ENCODE peak calls at places on chromosomes 4 and X, in eight cellular contexts. M, A, R, Y, B, X, C and K are unnamed samples.

GRCh38 chrX:148504412-148504950 is 4.1 kb downstream of the AFF2 start:
- DNase-seq in M (no peak), A (peak), R (no peak), Y (no peak), B (no peak), X (no peak), C (peak), K (no peak)

GRCh38 chr4:2248044-2248780 is 6.3 kb upstream of the HAUS3 start:
- DNase-seq in M (no peak), A (peak), R (peak), Y (no peak), B (no peak), X (no peak), C (peak), K (peak)

GRCh38 chr4:32824321-32824720 is 2104.2 kb downstream of the PCDH7 start:
- DNase-seq in M (no peak), A (no peak), R (no peak), Y (no peak), B (no peak), X (no peak), C (no peak), K (no peak)

GRCh38 chr4:113835005-113835404 is 73.5 kb upstream of the CAMK2D start:
- DNase-seq in M (no peak), A (no peak), R (no peak), Y (no peak), B (no peak), X (no peak), C (no peak), K (no peak)

GRCh38 chrX:38458071-38458470 is 103.3 kb upstream of the TSPAN7 start:
- DNase-seq in M (no peak), A (no peak), R (no peak), Y (peak), B (no peak), X (no peak), C (no peak), K (no peak)

GRCh38 chrX:148161661-148162060 is 180.5 kb downstream of the FMR1NB start:
- DNase-seq in M (no peak), A (no peak), R (no peak), Y (no peak), B (no peak), X (no peak), C (no peak), K (no peak)

GRCh38 chrX:102832661-102833060 is 104.4 kb upstream of the RAB40AL start:
- DNase-seq in M (no peak), A (no peak), R (no peak), Y (peak), B (no peak), X (no peak), C (no peak), K (no peak)

GRCh38 chr4:40264995-40265909 is 68.4 kb downstream of the RHOH start:
- DNase-seq in M (peak), A (peak), R (no peak), Y (no peak), B (no peak), X (no peak), C (no peak), K (no peak)

GRCh38 chrX:147405764-147406163 is 506.0 kb upstream of the FMR1 start:
- DNase-seq in M (no peak), A (no peak), R (no peak), Y (no peak), B (no peak), X (no peak), C (no peak), K (no peak)

GRCh38 chr4:139599594-139600374 is 43.8 kb upstream of the SETD7 start:
- DNase-seq in M (no peak), A (no peak), R (no peak), Y (peak), B (no peak), X (no peak), C (no peak), K (no peak)

GRCh38 chr4:85761803-85762202 is 286.9 kb downstream of the ARHGAP24 start:
- DNase-seq in M (peak), A (no peak), R (no peak), Y (no peak), B (no peak), X (no peak), C (no peak), K (peak)

GRCh38 chr4:88791274-88791673 is 93.6 kb upstream of the NAP1L5 start:
- DNase-seq in M (no peak), A (no peak), R (no peak), Y (peak), B (no peak), X (no peak), C (no peak), K (no peak)

GRCh38 chr4:10311939-10312338 is 145.3 kb downstream of the ZNF518B start:
- DNase-seq in M (no peak), A (no peak), R (no peak), Y (no peak), B (no peak), X (no peak), C (no peak), K (no peak)

GRCh38 chrX:133938530-133938929 is 46.9 kb downstream of the GPC3 start:
- DNase-seq in M (no peak), A (no peak), R (no peak), Y (no peak), B (no peak), X (no peak), C (no peak), K (no peak)

DNA sequence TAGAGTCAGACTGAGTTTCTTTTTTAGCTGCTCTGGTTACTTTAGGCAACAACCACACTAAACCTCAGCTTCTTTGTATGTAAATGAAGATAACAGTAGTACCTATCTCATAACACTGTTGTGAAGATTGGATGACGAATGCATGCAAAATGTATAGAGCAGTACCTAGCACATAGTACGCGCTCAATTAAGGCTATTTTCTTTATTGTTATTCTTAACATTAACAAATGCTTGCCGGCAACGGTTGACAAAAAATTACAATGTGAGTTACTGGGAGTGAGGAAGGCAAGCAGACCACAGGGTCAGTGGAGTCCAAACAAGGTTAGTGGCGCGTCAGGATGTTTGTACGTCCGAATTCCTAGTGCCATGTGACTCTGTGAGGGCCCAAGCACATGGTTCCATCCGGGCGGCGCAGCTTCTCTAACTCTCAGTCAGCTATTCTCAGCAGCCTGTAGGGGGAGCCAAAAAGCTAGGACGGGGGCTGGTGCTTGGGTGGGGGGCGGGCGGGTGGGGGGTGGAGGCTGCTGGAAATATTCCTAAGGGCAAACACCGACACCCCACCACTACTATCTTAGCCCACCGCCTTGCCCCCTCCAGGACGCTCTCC is 795 bp upstream of the NALF2 start:
- DNase-seq in M (peak), A (no peak), R (no peak), Y (peak), B (no peak), X (no peak), C (no peak), K (no peak)
- H3K4me3 ChIP-seq in M (no peak), A (peak), R (peak), Y (peak), B (no peak), X (no peak), C (peak), K (no peak)

GRCh38 chrX:50100188-50100587 is 100.6 kb downstream of the AKAP4 start:
- DNase-seq in M (no peak), A (no peak), R (no peak), Y (peak), B (no peak), X (no peak), C (no peak), K (no peak)
- TF ChIP-seq CTCF in M (peak), A (peak), R (no peak), Y (peak), B (no peak), X (peak), C (peak), K (no peak)

GRCh38 chrX:16771483-16772398 is 14.5 kb upstream of the TXLNG start:
- DNase-seq in M (no peak), A (no peak), R (no peak), Y (peak), B (no peak), X (no peak), C (no peak), K (no peak)
- TF ChIP-seq POLR2A in M (no peak), A (no peak), R (no peak), Y (peak), B (no peak), X (no peak), C (no peak), K (no peak)

DNA sequence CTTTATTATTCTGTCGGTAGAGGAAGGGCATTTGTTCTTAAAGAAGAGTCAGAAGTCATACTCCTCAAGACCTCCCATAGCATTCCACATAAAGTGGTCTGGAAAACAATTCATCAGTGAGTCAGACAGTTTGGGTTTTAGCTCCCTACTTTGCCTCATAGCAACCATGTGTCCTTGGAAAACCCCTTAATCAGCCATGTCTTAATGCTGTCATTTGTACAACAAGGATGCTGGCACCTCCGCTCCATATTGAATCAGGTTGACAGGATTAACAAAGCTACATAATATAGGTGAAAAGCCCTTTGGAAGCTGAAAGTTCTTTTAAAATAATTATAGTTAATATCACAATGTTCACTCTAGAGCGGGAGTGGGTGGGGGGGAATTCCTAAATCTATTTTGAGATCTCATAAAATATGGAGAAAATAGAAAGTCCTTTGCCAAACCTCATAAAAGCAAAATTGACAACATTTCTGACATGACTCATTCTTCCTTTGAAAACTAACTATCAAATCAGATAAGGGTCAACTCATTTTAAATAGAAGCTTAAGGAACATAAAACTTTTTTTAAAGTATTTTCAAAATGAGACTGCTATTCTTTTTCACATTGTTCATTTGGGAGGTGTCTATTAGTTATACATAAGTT is 37.3 kb upstream of the GUCY1A1 start:
- DNase-seq in M (no peak), A (no peak), R (no peak), Y (no peak), B (no peak), X (no peak), C (no peak), K (no peak)
- H3K4me3 ChIP-seq in M (no peak), A (no peak), R (no peak), Y (no peak), B (no peak), X (no peak), C (no peak), K (no peak)

GRCh38 chrX:10971759-10972158 is 139.4 kb upstream of the HCCS start:
- DNase-seq in M (no peak), A (no peak), R (no peak), Y (no peak), B (no peak), X (no peak), C (no peak), K (no peak)

GRCh38 chrX:10971176-10971575 is 140.0 kb upstream of the HCCS start:
- DNase-seq in M (no peak), A (no peak), R (no peak), Y (no peak), B (no peak), X (no peak), C (no peak), K (no peak)

GRCh38 chrX:10972731-10973130 is 138.4 kb upstream of the HCCS start:
- DNase-seq in M (no peak), A (no peak), R (no peak), Y (no peak), B (no peak), X (no peak), C (no peak), K (no peak)

GRCh38 chrX:10979956-10980355 is 131.2 kb upstream of the HCCS start:
- DNase-seq in M (no peak), A (no peak), R (no peak), Y (no peak), B (no peak), X (no peak), C (no peak), K (no peak)

GRCh38 chrX:10974920-10975319 is 136.2 kb upstream of the HCCS start:
- DNase-seq in M (no peak), A (no peak), R (no peak), Y (no peak), B (no peak), X (no peak), C (no peak), K (no peak)
- TF ChIP-seq CTCF in M (no peak), A (no peak), R (no peak), Y (no peak), B (no peak), X (no peak), C (no peak), K (no peak)

DNA sequence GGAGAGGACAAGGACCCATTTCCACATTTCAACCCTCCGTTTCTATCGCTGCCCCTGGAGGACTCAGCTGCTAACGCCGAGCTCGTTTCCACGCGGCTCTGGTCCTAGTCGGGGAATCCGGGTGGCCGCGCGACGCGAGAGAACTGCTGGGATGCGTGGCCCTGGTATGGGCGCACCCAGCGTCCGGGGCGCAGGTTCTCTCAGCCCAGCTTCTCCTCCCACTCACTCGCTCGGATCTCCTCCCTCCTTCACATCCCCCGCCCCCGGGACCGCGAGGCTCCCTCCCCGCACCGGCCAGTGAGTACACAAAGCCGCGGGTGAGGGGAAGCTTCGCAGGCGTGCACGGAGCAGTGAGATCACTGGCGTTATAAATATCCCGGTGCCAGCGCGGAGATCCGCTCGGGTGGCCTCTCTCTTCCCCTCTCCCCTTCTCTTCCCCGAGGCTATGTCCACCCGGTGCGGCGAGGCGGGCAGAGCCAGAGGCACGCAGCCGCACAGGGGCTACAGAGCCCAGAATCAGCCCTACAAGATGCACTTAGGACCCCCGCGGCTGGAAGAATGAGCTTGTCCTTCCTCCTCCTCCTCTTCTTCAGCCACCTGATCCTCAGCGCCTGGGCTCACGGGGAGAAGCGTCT is at the start of gene FGF5:
- DNase-seq in M (peak), A (peak), R (no peak), Y (no peak), B (no peak), X (no peak), C (peak), K (no peak)
- TF ChIP-seq POLR2A in M (no peak), A (no peak), R (no peak), Y (no peak), B (no peak), X (no peak), C (no peak), K (no peak)

DNA sequence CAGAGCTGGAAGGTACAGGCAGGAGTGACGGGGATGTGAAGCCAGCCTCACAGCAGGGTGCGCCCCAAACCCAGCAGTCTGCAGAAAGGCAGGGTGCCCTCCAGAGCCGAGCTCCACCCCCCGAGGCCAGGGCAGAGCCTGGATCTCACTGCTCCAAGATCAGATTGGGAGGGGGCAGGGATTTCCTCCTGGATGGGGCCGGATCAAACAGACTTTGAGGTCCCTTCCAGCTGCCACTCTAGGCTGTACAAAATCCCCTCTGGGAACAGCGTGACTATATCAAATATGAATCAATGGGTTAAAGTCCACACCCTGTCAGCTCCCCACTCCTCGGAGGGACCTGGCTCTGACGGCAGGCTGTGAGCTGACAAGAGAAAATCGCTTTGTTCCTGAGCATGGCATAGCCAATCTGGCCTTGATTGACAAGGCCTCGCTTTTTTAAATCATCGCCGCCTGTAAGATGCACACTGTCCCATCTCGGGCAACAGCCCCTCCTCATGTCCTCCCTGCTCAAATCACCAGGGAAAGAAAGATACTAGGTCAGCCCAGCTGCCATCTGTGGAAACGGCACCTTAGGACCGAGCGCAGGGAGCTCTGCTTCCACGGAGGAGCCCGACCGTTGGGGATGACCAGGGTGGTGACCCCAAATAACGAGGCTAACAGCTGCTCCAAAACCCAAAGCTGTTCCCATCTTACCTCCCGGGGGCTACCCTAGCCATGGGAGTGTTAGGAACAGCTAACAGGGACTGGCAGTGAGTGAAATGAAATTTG is 39.9 kb downstream of the PSAPL1 start:
- DNase-seq in M (no peak), A (peak), R (peak), Y (no peak), B (peak), X (peak), C (peak), K (peak)
- H3K4me3 ChIP-seq in M (no peak), A (no peak), R (no peak), Y (no peak), B (no peak), X (no peak), C (no peak), K (no peak)

GRCh38 chrX:119696251-119696890 is 3.4 kb upstream of the SEPTIN6 start:
- DNase-seq in M (no peak), A (no peak), R (no peak), Y (no peak), B (no peak), X (no peak), C (no peak), K (no peak)

GRCh38 chrX:119695535-119696050 is 2.6 kb upstream of the SEPTIN6 start:
- DNase-seq in M (no peak), A (no peak), R (no peak), Y (no peak), B (no peak), X (no peak), C (no peak), K (peak)

GRCh38 chrX:119693996-119694451 is 1.1 kb upstream of the SEPTIN6 start:
- DNase-seq in M (no peak), A (peak), R (no peak), Y (no peak), B (no peak), X (no peak), C (no peak), K (peak)

GRCh38 chrX:119693032-119693995 is at the start of gene SEPTIN6:
- DNase-seq in M (peak), A (peak), R (peak), Y (peak), B (no peak), X (peak), C (peak), K (peak)

DNA sequence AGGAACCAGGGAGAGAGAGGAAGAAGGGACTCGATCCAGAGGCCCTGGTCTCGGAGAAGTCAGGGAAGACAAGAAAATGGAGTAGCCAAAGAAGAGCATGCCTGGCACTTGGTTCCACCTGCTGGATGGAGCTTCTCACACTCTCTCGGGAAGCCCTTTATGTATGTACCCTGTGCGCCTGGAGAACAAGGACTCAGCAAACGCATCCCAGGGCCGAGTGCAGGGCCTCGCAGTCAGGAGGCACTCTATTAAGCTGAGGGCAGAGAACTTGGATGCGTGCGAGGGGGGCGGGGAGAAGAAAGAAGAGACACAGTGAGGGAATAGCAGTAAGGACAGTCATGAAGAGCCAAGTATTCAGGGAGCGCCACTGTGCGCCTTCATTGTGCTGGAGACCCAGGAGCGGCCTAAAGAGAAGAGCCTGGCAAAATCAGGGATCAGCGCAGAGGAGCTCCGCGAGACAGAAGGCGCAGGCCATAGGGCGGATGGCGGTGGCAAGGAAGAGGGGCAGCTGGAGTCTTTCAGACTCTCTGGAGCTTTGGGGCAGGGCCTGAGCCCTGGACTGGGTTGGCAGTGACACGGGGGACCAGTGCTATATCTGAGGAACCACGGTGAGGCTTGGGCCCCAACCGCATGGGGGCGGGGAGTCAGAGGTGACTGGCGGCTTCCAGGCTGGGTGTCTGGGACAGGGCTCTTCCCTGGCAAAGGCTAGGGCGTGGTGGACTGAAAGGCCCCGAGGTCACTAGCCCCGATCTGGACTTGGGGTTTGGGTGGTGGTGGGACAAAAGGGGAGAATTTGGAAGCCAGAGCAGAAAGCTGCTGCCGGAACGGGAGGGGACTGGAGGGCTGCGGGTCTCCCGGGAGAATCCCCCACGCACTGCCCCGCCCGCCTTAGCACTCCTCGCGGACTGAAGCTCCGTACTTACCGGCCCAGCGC is 1.9 kb upstream of the SEPTIN6 start:
- DNase-seq in M (no peak), A (peak), R (no peak), Y (peak), B (no peak), X (no peak), C (no peak), K (no peak)
- TF ChIP-seq CTCF in M (no peak), A (no peak), R (no peak), Y (no peak), B (no peak), X (no peak), C (no peak), K (no peak)